ENCODE peak calls at places on chromosomes 2 and 18, in ten cellular contexts. One of them, this sample, is unnamed.

GRCh38 chr2:233503481-233503880 is 63.1 kb downstream of the USP40 start:
- DNase-seq in foreskin fibroblast: no peak
- DNase-seq in AG09309: no peak
- DNase-seq in neural crest cell: no peak
- DNase-seq in Calu3: no peak
- DNase-seq in H9: no peak
- DNase-seq in H7: no peak
- DNase-seq in globus pallidus: no peak
- DNase-seq in activated naive CD8-positive, alpha-beta T cell treated with anti-CD3 and anti-CD28 coated beads, Interleukin-2, amount 50 U/mL, for 24 hours: no peak
- DNase-seq in AG04449: no peak
- DNase-seq in this sample: no peak

GRCh38 chr18:54393648-54394294 is 36.1 kb downstream of the C18orf54 start:
- DNase-seq in AG04449: no peak
- DNase-seq in AG09309: no peak
- DNase-seq in H9: no peak
- DNase-seq in H7: no peak
- DNase-seq in globus pallidus: no peak
- DNase-seq in Calu3: no peak
- DNase-seq in neural crest cell: no peak
- DNase-seq in activated naive CD8-positive, alpha-beta T cell treated with anti-CD3 and anti-CD28 coated beads, Interleukin-2, amount 50 U/mL, for 24 hours: no peak
- DNase-seq in foreskin fibroblast: no peak
- DNase-seq in this sample: no peak

GRCh38 chr2:15769676-15770075 is 170.7 kb upstream of the MYCN start:
- DNase-seq in AG04449: no peak
- DNase-seq in H7: no peak
- DNase-seq in H9: no peak
- DNase-seq in Calu3: no peak
- DNase-seq in neural crest cell: no peak
- DNase-seq in globus pallidus: no peak
- DNase-seq in activated naive CD8-positive, alpha-beta T cell treated with anti-CD3 and anti-CD28 coated beads, Interleukin-2, amount 50 U/mL, for 24 hours: no peak
- DNase-seq in AG09309: no peak
- DNase-seq in foreskin fibroblast: no peak
- DNase-seq in this sample: no peak

GRCh38 chr2:188050716-188051115 is 241.0 kb upstream of the GULP1 start:
- DNase-seq in activated naive CD8-positive, alpha-beta T cell treated with anti-CD3 and anti-CD28 coated beads, Interleukin-2, amount 50 U/mL, for 24 hours: no peak
- DNase-seq in H7: no peak
- DNase-seq in foreskin fibroblast: no peak
- DNase-seq in AG04449: peak
- DNase-seq in AG09309: peak
- DNase-seq in globus pallidus: no peak
- DNase-seq in H9: no peak
- DNase-seq in Calu3: no peak
- DNase-seq in neural crest cell: no peak
- DNase-seq in this sample: no peak

GRCh38 chr2:162890690-162891311 is 52.2 kb upstream of the KCNH7 start:
- DNase-seq in foreskin fibroblast: peak
- DNase-seq in activated naive CD8-positive, alpha-beta T cell treated with anti-CD3 and anti-CD28 coated beads, Interleukin-2, amount 50 U/mL, for 24 hours: no peak
- DNase-seq in H7: peak
- DNase-seq in globus pallidus: peak
- DNase-seq in H9: no peak
- DNase-seq in neural crest cell: peak
- DNase-seq in Calu3: peak
- DNase-seq in AG04449: peak
- DNase-seq in AG09309: peak
- DNase-seq in this sample: peak

GRCh38 chr2:118845843-118846666 is 1.4 kb downstream of the EN1 start:
- DNase-seq in activated naive CD8-positive, alpha-beta T cell treated with anti-CD3 and anti-CD28 coated beads, Interleukin-2, amount 50 U/mL, for 24 hours: peak
- DNase-seq in globus pallidus: no peak
- DNase-seq in H9: peak
- DNase-seq in AG09309: no peak
- DNase-seq in neural crest cell: peak
- DNase-seq in H7: peak
- DNase-seq in foreskin fibroblast: peak
- DNase-seq in AG04449: no peak
- DNase-seq in Calu3: peak
- DNase-seq in this sample: no peak

GRCh38 chr2:172704072-172704936 is 31.3 kb upstream of the RAPGEF4 start:
- DNase-seq in foreskin fibroblast: peak
- DNase-seq in AG09309: no peak
- DNase-seq in neural crest cell: peak
- DNase-seq in Calu3: peak
- DNase-seq in H9: no peak
- DNase-seq in globus pallidus: no peak
- DNase-seq in activated naive CD8-positive, alpha-beta T cell treated with anti-CD3 and anti-CD28 coated beads, Interleukin-2, amount 50 U/mL, for 24 hours: no peak
- DNase-seq in AG04449: no peak
- DNase-seq in H7: peak
- DNase-seq in this sample: peak

GRCh38 chr2:136234261-136234660 is 116.3 kb upstream of the CXCR4 start:
- DNase-seq in globus pallidus: no peak
- DNase-seq in neural crest cell: no peak
- DNase-seq in AG04449: no peak
- DNase-seq in Calu3: no peak
- DNase-seq in H9: no peak
- DNase-seq in AG09309: no peak
- DNase-seq in H7: no peak
- DNase-seq in foreskin fibroblast: no peak
- DNase-seq in activated naive CD8-positive, alpha-beta T cell treated with anti-CD3 and anti-CD28 coated beads, Interleukin-2, amount 50 U/mL, for 24 hours: no peak
- DNase-seq in this sample: no peak

GRCh38 chr18:1578505-1578904 is 673.8 kb downstream of the ADCYAP1 start:
- DNase-seq in Calu3: no peak
- DNase-seq in globus pallidus: no peak
- DNase-seq in activated naive CD8-positive, alpha-beta T cell treated with anti-CD3 and anti-CD28 coated beads, Interleukin-2, amount 50 U/mL, for 24 hours: no peak
- DNase-seq in H7: no peak
- DNase-seq in AG04449: no peak
- DNase-seq in AG09309: no peak
- DNase-seq in H9: no peak
- DNase-seq in foreskin fibroblast: no peak
- DNase-seq in neural crest cell: no peak
- DNase-seq in this sample: no peak

GRCh38 chr2:234494361-234495075 is 2.4 kb downstream of the ARL4C start:
- DNase-seq in Calu3: no peak
- DNase-seq in H7: peak
- DNase-seq in AG04449: no peak
- DNase-seq in globus pallidus: peak
- DNase-seq in AG09309: no peak
- DNase-seq in foreskin fibroblast: peak
- DNase-seq in neural crest cell: no peak
- DNase-seq in activated naive CD8-positive, alpha-beta T cell treated with anti-CD3 and anti-CD28 coated beads, Interleukin-2, amount 50 U/mL, for 24 hours: no peak
- DNase-seq in H9: no peak
- DNase-seq in this sample: peak

GRCh38 chr2:1898461-1899395 is 154.4 kb upstream of the PXDN start:
- DNase-seq in AG04449: no peak
- DNase-seq in H7: no peak
- DNase-seq in AG09309: no peak
- DNase-seq in foreskin fibroblast: no peak
- DNase-seq in neural crest cell: no peak
- DNase-seq in H9: no peak
- DNase-seq in Calu3: no peak
- DNase-seq in globus pallidus: no peak
- DNase-seq in activated naive CD8-positive, alpha-beta T cell treated with anti-CD3 and anti-CD28 coated beads, Interleukin-2, amount 50 U/mL, for 24 hours: no peak
- DNase-seq in this sample: no peak

GRCh38 chr2:177038772-177039484 is 173.7 kb upstream of the HNRNPA3 start:
- DNase-seq in AG04449: no peak
- DNase-seq in foreskin fibroblast: peak
- DNase-seq in neural crest cell: no peak
- DNase-seq in activated naive CD8-positive, alpha-beta T cell treated with anti-CD3 and anti-CD28 coated beads, Interleukin-2, amount 50 U/mL, for 24 hours: no peak
- DNase-seq in H7: no peak
- DNase-seq in Calu3: no peak
- DNase-seq in H9: no peak
- DNase-seq in AG09309: no peak
- DNase-seq in globus pallidus: no peak
- DNase-seq in this sample: no peak

GRCh38 chr2:179612108-179612507 is 249.3 kb downstream of the ZNF385B start:
- DNase-seq in foreskin fibroblast: peak
- DNase-seq in AG04449: peak
- DNase-seq in AG09309: peak
- DNase-seq in activated naive CD8-positive, alpha-beta T cell treated with anti-CD3 and anti-CD28 coated beads, Interleukin-2, amount 50 U/mL, for 24 hours: no peak
- DNase-seq in H7: no peak
- DNase-seq in neural crest cell: no peak
- DNase-seq in globus pallidus: no peak
- DNase-seq in Calu3: no peak
- DNase-seq in H9: no peak
- DNase-seq in this sample: no peak

GRCh38 chr2:132588576-132588975 is 81.4 kb downstream of the LYPD1 start:
- DNase-seq in activated naive CD8-positive, alpha-beta T cell treated with anti-CD3 and anti-CD28 coated beads, Interleukin-2, amount 50 U/mL, for 24 hours: no peak
- DNase-seq in H9: no peak
- DNase-seq in AG04449: no peak
- DNase-seq in H7: no peak
- DNase-seq in neural crest cell: no peak
- DNase-seq in foreskin fibroblast: no peak
- DNase-seq in AG09309: no peak
- DNase-seq in Calu3: no peak
- DNase-seq in globus pallidus: no peak
- DNase-seq in this sample: no peak

GRCh38 chr2:55010149-55010591 is 40.1 kb downstream of the RTN4 start:
- DNase-seq in globus pallidus: peak
- DNase-seq in H9: no peak
- DNase-seq in foreskin fibroblast: peak
- DNase-seq in activated naive CD8-positive, alpha-beta T cell treated with anti-CD3 and anti-CD28 coated beads, Interleukin-2, amount 50 U/mL, for 24 hours: no peak
- DNase-seq in neural crest cell: no peak
- DNase-seq in AG09309: peak
- DNase-seq in H7: no peak
- DNase-seq in Calu3: peak
- DNase-seq in AG04449: no peak
- DNase-seq in this sample: peak

GRCh38 chr2:210630904-210631560 is 74.6 kb downstream of the CPS1 start:
- DNase-seq in globus pallidus: peak
- DNase-seq in AG09309: no peak
- DNase-seq in activated naive CD8-positive, alpha-beta T cell treated with anti-CD3 and anti-CD28 coated beads, Interleukin-2, amount 50 U/mL, for 24 hours: no peak
- DNase-seq in AG04449: no peak
- DNase-seq in Calu3: no peak
- DNase-seq in H9: no peak
- DNase-seq in foreskin fibroblast: no peak
- DNase-seq in neural crest cell: no peak
- DNase-seq in H7: no peak
- DNase-seq in this sample: no peak

GRCh38 chr18:35389095-35389618 is 12.0 kb upstream of the ZNF396 start:
- DNase-seq in globus pallidus: peak
- DNase-seq in activated naive CD8-positive, alpha-beta T cell treated with anti-CD3 and anti-CD28 coated beads, Interleukin-2, amount 50 U/mL, for 24 hours: no peak
- DNase-seq in H7: no peak
- DNase-seq in neural crest cell: no peak
- DNase-seq in AG04449: no peak
- DNase-seq in AG09309: peak
- DNase-seq in H9: no peak
- DNase-seq in foreskin fibroblast: peak
- DNase-seq in Calu3: no peak
- DNase-seq in this sample: no peak

GRCh38 chr18:11861583-11862288 is 10.5 kb downstream of the CHMP1B start:
- DNase-seq in H7: no peak
- DNase-seq in foreskin fibroblast: peak
- DNase-seq in activated naive CD8-positive, alpha-beta T cell treated with anti-CD3 and anti-CD28 coated beads, Interleukin-2, amount 50 U/mL, for 24 hours: no peak
- DNase-seq in globus pallidus: no peak
- DNase-seq in H9: no peak
- DNase-seq in neural crest cell: no peak
- DNase-seq in AG09309: no peak
- DNase-seq in Calu3: no peak
- DNase-seq in AG04449: no peak
- DNase-seq in this sample: no peak

GRCh38 chr2:62224976-62225375 is 29.1 kb downstream of the B3GNT2 start:
- DNase-seq in globus pallidus: no peak
- DNase-seq in foreskin fibroblast: no peak
- DNase-seq in H7: no peak
- DNase-seq in H9: no peak
- DNase-seq in AG04449: no peak
- DNase-seq in neural crest cell: no peak
- DNase-seq in AG09309: no peak
- DNase-seq in Calu3: no peak
- DNase-seq in activated naive CD8-positive, alpha-beta T cell treated with anti-CD3 and anti-CD28 coated beads, Interleukin-2, amount 50 U/mL, for 24 hours: no peak
- DNase-seq in this sample: no peak

GRCh38 chr2:47483191-47483590 is 80.2 kb downstream of the MSH2 start:
- DNase-seq in Calu3: no peak
- DNase-seq in activated naive CD8-positive, alpha-beta T cell treated with anti-CD3 and anti-CD28 coated beads, Interleukin-2, amount 50 U/mL, for 24 hours: no peak
- DNase-seq in H7: no peak
- DNase-seq in foreskin fibroblast: no peak
- DNase-seq in AG09309: no peak
- DNase-seq in H9: no peak
- DNase-seq in globus pallidus: no peak
- DNase-seq in neural crest cell: no peak
- DNase-seq in AG04449: no peak
- DNase-seq in this sample: no peak

GRCh38 chr2:138777996-138778395 is 2.2 kb downstream of the NXPH2 start:
- DNase-seq in AG04449: no peak
- DNase-seq in foreskin fibroblast: peak
- DNase-seq in neural crest cell: no peak
- DNase-seq in Calu3: no peak
- DNase-seq in AG09309: no peak
- DNase-seq in H9: peak
- DNase-seq in globus pallidus: no peak
- DNase-seq in H7: peak
- DNase-seq in activated naive CD8-positive, alpha-beta T cell treated with anti-CD3 and anti-CD28 coated beads, Interleukin-2, amount 50 U/mL, for 24 hours: no peak
- DNase-seq in this sample: no peak

GRCh38 chr2:221975151-221975550 is 323.6 kb downstream of the PAX3 start:
- DNase-seq in foreskin fibroblast: no peak
- DNase-seq in AG04449: no peak
- DNase-seq in H7: no peak
- DNase-seq in activated naive CD8-positive, alpha-beta T cell treated with anti-CD3 and anti-CD28 coated beads, Interleukin-2, amount 50 U/mL, for 24 hours: no peak
- DNase-seq in globus pallidus: no peak
- DNase-seq in H9: no peak
- DNase-seq in Calu3: no peak
- DNase-seq in AG09309: no peak
- DNase-seq in neural crest cell: no peak
- DNase-seq in this sample: no peak

GRCh38 chr18:12645751-12646203 is 12.1 kb downstream of the SPIRE1 start:
- DNase-seq in AG09309: no peak
- DNase-seq in globus pallidus: peak
- DNase-seq in H9: no peak
- DNase-seq in foreskin fibroblast: peak
- DNase-seq in H7: no peak
- DNase-seq in AG04449: no peak
- DNase-seq in Calu3: peak
- DNase-seq in activated naive CD8-positive, alpha-beta T cell treated with anti-CD3 and anti-CD28 coated beads, Interleukin-2, amount 50 U/mL, for 24 hours: no peak
- DNase-seq in neural crest cell: no peak
- DNase-seq in this sample: peak

GRCh38 chr2:229342376-229342775 is 71.3 kb upstream of the PID1 start:
- DNase-seq in H9: peak
- DNase-seq in foreskin fibroblast: peak
- DNase-seq in AG04449: no peak
- DNase-seq in globus pallidus: peak
- DNase-seq in activated naive CD8-positive, alpha-beta T cell treated with anti-CD3 and anti-CD28 coated beads, Interleukin-2, amount 50 U/mL, for 24 hours: peak
- DNase-seq in Calu3: peak
- DNase-seq in AG09309: no peak
- DNase-seq in neural crest cell: peak
- DNase-seq in H7: peak
- DNase-seq in this sample: peak

GRCh38 chr2:170512271-170512670 is 202.9 kb upstream of the SP5 start:
- DNase-seq in globus pallidus: peak
- DNase-seq in neural crest cell: no peak
- DNase-seq in foreskin fibroblast: no peak
- DNase-seq in H9: no peak
- DNase-seq in H7: no peak
- DNase-seq in AG09309: no peak
- DNase-seq in Calu3: no peak
- DNase-seq in activated naive CD8-positive, alpha-beta T cell treated with anti-CD3 and anti-CD28 coated beads, Interleukin-2, amount 50 U/mL, for 24 hours: no peak
- DNase-seq in AG04449: no peak
- DNase-seq in this sample: no peak

GRCh38 chr18:2905802-2906521 is 59.2 kb downstream of the EMILIN2 start:
- DNase-seq in activated naive CD8-positive, alpha-beta T cell treated with anti-CD3 and anti-CD28 coated beads, Interleukin-2, amount 50 U/mL, for 24 hours: peak
- DNase-seq in H9: peak
- DNase-seq in foreskin fibroblast: peak
- DNase-seq in globus pallidus: no peak
- DNase-seq in AG04449: no peak
- DNase-seq in Calu3: peak
- DNase-seq in AG09309: no peak
- DNase-seq in H7: peak
- DNase-seq in neural crest cell: peak
- DNase-seq in this sample: no peak